ENCODE peak calls at places on chromosomes 13 and 19, in ten cellular contexts. M, G, D, J, Y, U, Z, R, W and A are unnamed samples.
A peak's percentile ranks its signal among the peaks of the same experiment; 100 is the strongest.

GRCh38 chr19:51440846-51441409 is 17.3 kb downstream of the SIGLEC8 start:
- DNase-seq in M (no peak), G (no peak), D (no peak), J (peak; percentile 54), Y (peak; percentile 5), U (peak; percentile 75), Z (no peak), R (no peak), W (no peak), A (no peak)

GRCh38 chr19:32339988-32340874 is 5.2 kb upstream of the ZNF507 start:
- DNase-seq in M (peak; percentile 90), G (peak; percentile 68), D (peak; percentile 30), J (peak; percentile 81), Y (peak; percentile 61), U (no peak), Z (peak; percentile 61), R (peak; percentile 60), W (peak; percentile 74), A (peak; percentile 79)

GRCh38 chr13:27969073-27969865 is at the start of gene CDX2:
- DNase-seq in M (peak; percentile 85), G (no peak), D (no peak), J (no peak), Y (no peak), U (peak; percentile 73), Z (no peak), R (no peak), W (no peak), A (peak; percentile 51)

GRCh38 chr19:57302727-57303401 is 17.4 kb upstream of the ZNF543 start:
- DNase-seq in M (no peak), G (no peak), D (no peak), J (no peak), Y (peak; percentile 30), U (no peak), Z (no peak), R (no peak), W (no peak), A (no peak)

GRCh38 chr13:101520672-101521071 is 68.2 kb downstream of the ITGBL1 start:
- DNase-seq in M (peak; percentile 73), G (no peak), D (no peak), J (no peak), Y (peak; percentile 50), U (no peak), Z (peak; percentile 53), R (peak; percentile 81), W (no peak), A (no peak)

GRCh38 chr19:10192922-10193321 is 1.8 kb downstream of the DNMT1 start:
- DNase-seq in M (no peak), G (no peak), D (no peak), J (peak; percentile 8), Y (no peak), U (no peak), Z (no peak), R (no peak), W (no peak), A (no peak)

GRCh38 chr13:67736646-67737420 is 506.7 kb upstream of the PCDH9 start:
- DNase-seq in M (no peak), G (no peak), D (no peak), J (no peak), Y (peak; percentile 6), U (no peak), Z (peak; percentile 52), R (peak; percentile 81), W (no peak), A (no peak)

GRCh38 chr19:39032164-39032918 is at the start of gene FBXO27:
- DNase-seq in M (peak; percentile 86), G (no peak), D (peak; percentile 20), J (peak; percentile 85), Y (peak; percentile 3), U (peak; percentile 87), Z (no peak), R (no peak), W (peak; percentile 52), A (no peak)

GRCh38 chr13:51838235-51838846 is 6.6 kb downstream of the TMEM272 start:
- DNase-seq in M (peak; percentile 89), G (no peak), D (no peak), J (no peak), Y (peak; percentile 50), U (no peak), Z (peak; percentile 58), R (peak; percentile 71), W (no peak), A (no peak)

GRCh38 chr13:114078501-114079451 is 53.6 kb downstream of the RASA3 start:
- DNase-seq in M (peak; percentile 99), G (peak; percentile 66), D (peak; percentile 58), J (peak; percentile 74), Y (peak; percentile 74), U (peak; percentile 93), Z (peak; percentile 76), R (peak; percentile 73), W (peak; percentile 59), A (no peak)

DNA sequence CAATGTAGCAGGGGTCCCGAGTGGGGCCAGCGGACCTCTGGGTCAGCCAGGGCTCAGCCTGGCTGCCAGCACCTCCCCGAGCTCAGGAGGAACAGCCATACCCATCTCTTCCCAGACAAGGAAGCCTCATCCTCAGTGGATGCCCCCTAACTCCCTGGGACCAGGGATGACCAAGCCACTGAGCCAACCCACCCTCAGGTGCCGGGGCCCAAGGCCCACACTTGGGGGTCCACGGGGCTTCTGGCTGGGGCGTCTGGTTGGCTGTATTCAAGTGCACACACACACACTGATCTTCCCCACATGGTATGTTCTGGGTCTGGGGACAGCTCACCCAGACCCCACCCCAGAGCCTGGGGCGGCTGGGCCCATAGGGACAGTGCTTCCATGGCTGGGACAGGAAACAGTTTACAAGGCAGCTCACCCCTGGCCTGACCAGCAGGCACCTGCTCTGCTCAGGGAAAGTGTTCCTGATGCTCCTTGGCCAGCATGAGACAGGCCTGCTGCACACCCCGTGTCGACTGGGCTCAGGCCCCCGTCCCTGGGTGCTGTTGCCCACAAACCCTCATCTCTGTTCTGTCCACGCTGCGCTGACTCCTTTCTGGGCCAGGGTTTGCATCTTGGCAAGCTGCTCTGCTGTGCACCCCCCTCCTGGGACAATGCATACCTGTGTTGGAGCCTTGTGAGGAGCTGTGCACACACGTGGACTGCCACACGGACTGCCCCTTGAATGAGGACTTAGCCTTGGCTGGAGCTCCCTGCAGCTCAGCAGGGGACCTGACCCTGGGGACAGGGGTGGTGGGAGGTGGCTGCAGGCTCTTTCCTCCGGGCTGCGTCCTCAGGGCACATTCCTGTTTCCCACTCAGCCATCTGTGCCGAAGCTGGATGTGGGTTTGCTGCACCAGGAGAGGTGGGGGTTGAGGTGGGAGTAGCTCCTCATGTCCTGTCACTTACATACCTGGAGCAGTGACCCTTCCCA is 7.9 kb downstream of the RAB11B start:
- DNase-seq in M (peak; percentile 59), G (peak; percentile 42), D (no peak), J (no peak), Y (no peak), U (no peak), Z (no peak), R (no peak), W (no peak), A (peak; percentile 64)
- H3K4me3 ChIP-seq in M (no peak overlapping the region), G (no peak overlapping the region), D (no peak overlapping the region), J (no peak overlapping the region), Y (no peak overlapping the region), U (no peak overlapping the region), Z (no peak overlapping the region), R (no peak overlapping the region), W (no peak overlapping the region), A (no peak overlapping the region)

DNA sequence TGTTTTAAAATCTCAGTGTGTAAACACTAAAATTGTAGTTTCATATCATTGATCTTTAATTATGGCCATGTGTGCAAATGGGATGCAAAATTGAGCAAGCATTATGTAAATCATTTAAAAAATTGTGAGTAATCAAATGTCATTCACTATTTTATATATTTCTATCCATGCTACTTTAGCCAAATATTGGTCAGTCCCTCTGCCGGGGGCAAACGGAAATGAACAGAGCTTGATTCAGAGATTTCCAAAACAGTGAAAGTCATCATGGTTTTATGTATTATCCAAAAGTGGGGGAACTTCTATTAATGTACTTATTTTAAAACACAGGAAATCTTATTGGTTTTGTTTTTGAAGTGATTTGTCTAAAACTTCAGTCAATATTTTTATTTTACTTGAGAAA is 219.1 kb downstream of the IRS2 start:
- DNase-seq in M (no peak), G (no peak), D (no peak), J (no peak), Y (peak; percentile 11), U (no peak), Z (peak; percentile 7), R (no peak), W (no peak), A (no peak)
- TF ChIP-seq CTCF in M (peak; percentile 13), G (no peak), D (no peak), J (no peak), Y (peak; percentile 33), U (no peak), Z (peak; percentile 27), R (peak; percentile 34), W (no peak), A (no peak)

DNA sequence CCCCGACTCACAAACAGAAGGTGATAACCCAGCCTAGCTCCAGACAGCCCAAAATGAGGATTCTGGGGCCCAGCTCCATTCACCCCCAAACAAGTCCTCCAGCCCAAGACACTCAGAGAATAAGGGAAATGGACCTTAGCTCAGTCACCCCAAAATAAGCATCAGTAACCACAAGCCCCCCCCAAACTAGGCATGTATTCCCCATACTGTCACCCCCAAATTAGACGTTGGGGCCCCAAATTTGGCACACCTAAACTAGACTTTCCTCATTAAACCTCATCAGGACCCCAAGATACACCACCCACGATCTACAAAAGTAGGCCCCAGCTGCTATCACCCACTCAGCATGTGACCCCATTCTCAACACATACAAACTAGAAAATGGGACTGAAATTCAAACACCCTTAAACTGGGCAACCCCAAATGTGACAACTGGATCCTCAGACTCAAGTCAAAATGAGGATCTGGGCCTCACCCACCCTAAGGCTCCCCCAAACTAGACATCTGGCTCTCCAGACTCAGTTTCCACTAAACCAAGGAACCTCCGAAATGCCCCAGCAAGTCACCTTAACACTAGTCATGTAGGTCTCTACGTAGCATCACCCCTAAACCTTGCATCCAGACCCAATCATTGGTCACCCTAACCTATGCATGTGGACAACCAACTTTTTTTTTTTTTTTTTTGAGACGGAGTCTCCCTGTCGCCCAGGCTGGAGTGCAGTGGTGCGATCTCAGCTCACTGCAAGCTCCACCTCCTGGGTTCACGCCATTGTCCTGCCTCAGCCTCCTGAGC is 13.4 kb upstream of the ERFL start:
- DNase-seq in M (peak; percentile 82), G (no peak), D (no peak), J (no peak), Y (no peak), U (no peak), Z (no peak), R (no peak), W (no peak), A (no peak)
- H3K4me3 ChIP-seq in M (no peak overlapping the region), G (no peak overlapping the region), D (no peak overlapping the region), J (no peak overlapping the region), Y (no peak overlapping the region), U (no peak overlapping the region), Z (no peak overlapping the region), R (no peak overlapping the region), W (no peak overlapping the region), A (no peak overlapping the region)

DNA sequence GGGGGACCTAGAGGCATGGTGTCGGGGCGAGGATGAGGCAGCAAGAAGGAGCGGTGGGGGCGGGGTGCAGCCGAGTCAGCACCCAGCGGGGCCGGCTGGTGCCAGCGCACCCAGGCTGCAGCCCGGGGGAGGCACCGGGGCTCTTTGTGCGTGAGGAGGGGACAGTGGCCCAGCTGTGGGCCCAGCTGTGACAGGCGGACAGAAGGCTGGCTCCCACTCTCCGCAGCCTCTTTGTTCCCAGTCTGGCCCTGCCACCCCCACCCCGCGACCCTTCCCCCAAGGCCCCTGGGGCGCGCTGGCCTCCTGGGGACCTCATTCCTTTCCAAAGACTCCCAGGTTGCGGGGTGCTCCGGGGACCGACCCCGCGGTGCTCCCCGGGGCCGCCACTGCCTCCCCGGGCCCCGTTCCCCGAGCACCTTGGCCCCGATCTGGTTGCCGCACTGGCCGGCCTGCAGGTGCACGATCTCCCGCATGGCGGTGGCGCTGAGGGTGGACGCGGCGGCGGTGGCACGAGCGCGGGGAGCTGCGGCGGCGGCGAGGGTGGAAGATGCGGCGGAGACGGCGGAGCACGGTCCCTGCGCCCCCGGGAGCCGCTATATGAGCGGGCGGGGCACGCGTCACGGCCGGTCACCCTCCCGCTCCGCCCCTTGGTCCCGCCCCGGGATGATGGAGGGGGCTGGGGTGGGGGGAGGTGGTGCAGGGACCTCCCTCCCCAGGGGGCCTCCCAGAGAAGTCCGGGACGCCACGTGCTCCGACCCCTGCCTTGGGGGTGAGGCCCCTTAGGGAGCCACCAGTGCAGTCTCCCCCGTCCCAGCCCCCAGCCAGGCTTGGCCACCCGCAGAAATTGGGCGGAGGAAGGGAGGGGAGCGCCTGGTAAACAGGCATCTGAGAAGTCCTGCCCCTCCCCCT is at the start of gene TUBB4A:
- DNase-seq in M (peak; percentile 78), G (peak; percentile 63), D (no peak), J (no peak), Y (no peak), U (no peak), Z (no peak), R (no peak), W (no peak), A (no peak)
- TF ChIP-seq CTCF in M (no peak), G (no peak), D (no peak), J (no peak), Y (no peak), U (no peak), Z (no peak), R (no peak), W (no peak), A (no peak)